ENCODE peak calls at places on chromosomes 11 and 22, in six cellular contexts. One of them, this sample, is unnamed. For H3K27me3, the result is how much of the 10 kb centered on the place peaks cover.

GRCh38 chr11:84865257-84865656 is 761.9 kb downstream of the DLG2 start:
- DNase-seq in psoas muscle: no peak
- DNase-seq in GM23248: peak
- DNase-seq in IMR-90: no peak
- DNase-seq in upper lobe of right lung: no peak
- DNase-seq in CD4-positive, CD25-positive, alpha-beta regulatory T cell: no peak
- DNase-seq in this sample: no peak

GRCh38 chr11:43376594-43376993 is 17.9 kb downstream of the TTC17 start:
- DNase-seq in upper lobe of right lung: no peak
- DNase-seq in IMR-90: peak
- DNase-seq in GM23248: peak
- DNase-seq in psoas muscle: no peak
- DNase-seq in CD4-positive, CD25-positive, alpha-beta regulatory T cell: no peak
- DNase-seq in this sample: no peak

GRCh38 chr22:37634505-37635002 is 4.9 kb upstream of the SH3BP1 start:
- DNase-seq in upper lobe of right lung: no peak
- DNase-seq in IMR-90: no peak
- DNase-seq in CD4-positive, CD25-positive, alpha-beta regulatory T cell: peak
- DNase-seq in GM23248: no peak
- DNase-seq in psoas muscle: no peak
- DNase-seq in this sample: no peak

GRCh38 chr11:127339376-127339775 is 338.8 kb upstream of the KIRREL3 start:
- DNase-seq in upper lobe of right lung: no peak
- DNase-seq in IMR-90: no peak
- DNase-seq in psoas muscle: no peak
- DNase-seq in CD4-positive, CD25-positive, alpha-beta regulatory T cell: no peak
- DNase-seq in GM23248: no peak
- DNase-seq in this sample: no peak

GRCh38 chr11:3164138-3164539 is 971 bp downstream of the OSBPL5 start:
- DNase-seq in psoas muscle: peak
- DNase-seq in CD4-positive, CD25-positive, alpha-beta regulatory T cell: no peak
- DNase-seq in IMR-90: no peak
- DNase-seq in upper lobe of right lung: no peak
- DNase-seq in GM23248: peak
- DNase-seq in this sample: no peak

GRCh38 chr22:29994941-29995340 is 85.3 kb upstream of the HORMAD2 start:
- DNase-seq in CD4-positive, CD25-positive, alpha-beta regulatory T cell: no peak
- DNase-seq in GM23248: peak
- DNase-seq in IMR-90: peak
- DNase-seq in psoas muscle: no peak
- DNase-seq in upper lobe of right lung: no peak
- DNase-seq in this sample: peak

GRCh38 chr22:19448076-19448607 is 631 bp upstream of the C22orf39 start:
- DNase-seq in GM23248: peak
- DNase-seq in upper lobe of right lung: no peak
- DNase-seq in CD4-positive, CD25-positive, alpha-beta regulatory T cell: no peak
- DNase-seq in IMR-90: peak
- DNase-seq in psoas muscle: no peak
- DNase-seq in this sample: peak

GRCh38 chr11:40384991-40385390 is 1074.5 kb downstream of the LRRC4C start:
- DNase-seq in IMR-90: peak
- DNase-seq in psoas muscle: no peak
- DNase-seq in CD4-positive, CD25-positive, alpha-beta regulatory T cell: no peak
- DNase-seq in GM23248: peak
- DNase-seq in upper lobe of right lung: no peak
- DNase-seq in this sample: no peak

GRCh38 chr11:72307439-72307838 is 63.5 kb upstream of the PHOX2A start:
- DNase-seq in GM23248: no peak
- DNase-seq in psoas muscle: no peak
- DNase-seq in CD4-positive, CD25-positive, alpha-beta regulatory T cell: no peak
- DNase-seq in upper lobe of right lung: no peak
- DNase-seq in IMR-90: no peak
- DNase-seq in this sample: no peak

GRCh38 chr22:31098633-31099110 is 8.7 kb downstream of the SELENOM start:
- DNase-seq in upper lobe of right lung: no peak
- DNase-seq in IMR-90: no peak
- DNase-seq in CD4-positive, CD25-positive, alpha-beta regulatory T cell: no peak
- DNase-seq in psoas muscle: no peak
- DNase-seq in GM23248: peak
- DNase-seq in this sample: peak

GRCh38 chr11:31977343-31977742 is 113.5 kb upstream of the RCN1 start:
- DNase-seq in IMR-90: no peak
- DNase-seq in CD4-positive, CD25-positive, alpha-beta regulatory T cell: no peak
- DNase-seq in GM23248: no peak
- DNase-seq in upper lobe of right lung: no peak
- DNase-seq in psoas muscle: no peak
- DNase-seq in this sample: no peak

GRCh38 chr11:117822031-117822521 is 2.5 kb downstream of the FXYD2 start:
- DNase-seq in IMR-90: no peak
- DNase-seq in upper lobe of right lung: peak
- DNase-seq in CD4-positive, CD25-positive, alpha-beta regulatory T cell: peak
- DNase-seq in psoas muscle: peak
- DNase-seq in GM23248: peak
- DNase-seq in this sample: no peak

GRCh38 chr11:108886608-108887007 is 221.7 kb downstream of the DDX10 start:
- DNase-seq in psoas muscle: no peak
- DNase-seq in IMR-90: peak
- DNase-seq in CD4-positive, CD25-positive, alpha-beta regulatory T cell: no peak
- DNase-seq in upper lobe of right lung: no peak
- DNase-seq in GM23248: peak
- DNase-seq in this sample: no peak

GRCh38 chr11:1220941-1221721 is 1.7 kb upstream of the MUC5B start:
- DNase-seq in GM23248: no peak
- DNase-seq in IMR-90: no peak
- DNase-seq in CD4-positive, CD25-positive, alpha-beta regulatory T cell: no peak
- DNase-seq in psoas muscle: peak
- DNase-seq in upper lobe of right lung: peak
- DNase-seq in this sample: peak

GRCh38 chr11:2107941-2108630 is 31.1 kb downstream of the IGF2 start:
- DNase-seq in CD4-positive, CD25-positive, alpha-beta regulatory T cell: no peak
- DNase-seq in GM23248: no peak
- DNase-seq in upper lobe of right lung: no peak
- DNase-seq in psoas muscle: no peak
- DNase-seq in IMR-90: no peak
- DNase-seq in this sample: no peak

GRCh38 chr11:14927146-14927545 is 35.1 kb upstream of the CYP2R1 start:
- DNase-seq in psoas muscle: no peak
- DNase-seq in CD4-positive, CD25-positive, alpha-beta regulatory T cell: no peak
- DNase-seq in GM23248: peak
- DNase-seq in upper lobe of right lung: no peak
- DNase-seq in IMR-90: peak
- DNase-seq in this sample: no peak

GRCh38 chr22:39301926-39302325 is 17.5 kb downstream of the RPL3 start:
- DNase-seq in upper lobe of right lung: no peak
- DNase-seq in GM23248: no peak
- DNase-seq in psoas muscle: no peak
- DNase-seq in CD4-positive, CD25-positive, alpha-beta regulatory T cell: no peak
- DNase-seq in IMR-90: no peak
- DNase-seq in this sample: no peak

GRCh38 chr22:30219049-30219448 is 27.5 kb downstream of the LIF start:
- DNase-seq in GM23248: no peak
- DNase-seq in IMR-90: no peak
- DNase-seq in psoas muscle: no peak
- DNase-seq in upper lobe of right lung: no peak
- DNase-seq in CD4-positive, CD25-positive, alpha-beta regulatory T cell: no peak
- DNase-seq in this sample: no peak

GRCh38 chr22:39246217-39246616 is 1.4 kb upstream of the PDGFB start:
- DNase-seq in psoas muscle: no peak
- DNase-seq in IMR-90: no peak
- DNase-seq in GM23248: no peak
- DNase-seq in upper lobe of right lung: no peak
- DNase-seq in CD4-positive, CD25-positive, alpha-beta regulatory T cell: no peak
- DNase-seq in this sample: no peak

GRCh38 chr11:31236052-31236652 is 133.4 kb downstream of the DCDC1 start:
- DNase-seq in upper lobe of right lung: no peak
- DNase-seq in GM23248: peak
- DNase-seq in psoas muscle: no peak
- DNase-seq in CD4-positive, CD25-positive, alpha-beta regulatory T cell: peak
- DNase-seq in IMR-90: no peak
- DNase-seq in this sample: no peak

GRCh38 chr11:126416542-126417090 is 61.1 kb downstream of the ST3GAL4 start:
- DNase-seq in psoas muscle: peak
- DNase-seq in upper lobe of right lung: peak
- DNase-seq in IMR-90: peak
- DNase-seq in CD4-positive, CD25-positive, alpha-beta regulatory T cell: peak
- DNase-seq in GM23248: peak
- DNase-seq in this sample: peak

GRCh38 chr22:44103735-44104134 is 77.0 kb upstream of the PARVG start:
- DNase-seq in psoas muscle: no peak
- DNase-seq in GM23248: no peak
- DNase-seq in CD4-positive, CD25-positive, alpha-beta regulatory T cell: no peak
- DNase-seq in IMR-90: no peak
- DNase-seq in upper lobe of right lung: no peak
- DNase-seq in this sample: no peak

GRCh38 chr22:45818130-45819085 is 146.8 kb downstream of the ATXN10 start:
- DNase-seq in CD4-positive, CD25-positive, alpha-beta regulatory T cell: no peak
- DNase-seq in GM23248: no peak
- DNase-seq in IMR-90: no peak
- DNase-seq in psoas muscle: no peak
- DNase-seq in upper lobe of right lung: no peak
- DNase-seq in this sample: no peak

GRCh38 chr11:69828276-69828970 is 9.2 kb upstream of the FGF3 start:
- DNase-seq in GM23248: no peak
- DNase-seq in psoas muscle: no peak
- DNase-seq in upper lobe of right lung: peak
- DNase-seq in CD4-positive, CD25-positive, alpha-beta regulatory T cell: no peak
- DNase-seq in IMR-90: no peak
- DNase-seq in this sample: peak
- H3K27ac ChIP-seq in GM23248: no peak
- H3K27ac ChIP-seq in psoas muscle: no peak
- H3K27ac ChIP-seq in upper lobe of right lung: no peak
- H3K27ac ChIP-seq in CD4-positive, CD25-positive, alpha-beta regulatory T cell: no peak
- H3K27ac ChIP-seq in IMR-90: no peak
- H3K27ac ChIP-seq in this sample: no peak

DNA sequence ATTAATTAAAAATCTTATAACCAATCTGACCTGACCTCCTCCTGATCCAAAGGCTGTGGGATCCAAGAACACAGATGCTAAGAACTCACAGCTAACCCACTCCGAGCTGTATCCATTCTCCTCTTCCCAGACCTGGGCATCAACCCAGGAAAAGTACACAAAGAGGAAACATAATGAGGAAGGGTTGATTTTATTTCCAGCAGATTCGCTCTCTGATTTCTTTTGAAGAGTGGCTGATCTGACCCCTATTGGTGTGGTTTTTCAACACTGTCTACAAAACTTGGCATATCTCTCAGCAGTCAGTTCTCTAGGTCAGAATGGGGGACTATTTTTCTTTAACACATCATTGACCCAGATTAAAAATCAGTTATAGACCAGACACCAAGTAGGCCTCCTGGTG is 201.9 kb upstream of the UBASH3B start:
- DNase-seq in IMR-90: no peak
- DNase-seq in GM23248: no peak
- DNase-seq in psoas muscle: no peak
- DNase-seq in CD4-positive, CD25-positive, alpha-beta regulatory T cell: no peak
- DNase-seq in upper lobe of right lung: no peak
- DNase-seq in this sample: no peak
- H3K27me3 ChIP-seq in IMR-90: under half
- H3K27me3 ChIP-seq in GM23248: under half
- H3K27me3 ChIP-seq in psoas muscle: under half
- H3K27me3 ChIP-seq in CD4-positive, CD25-positive, alpha-beta regulatory T cell: under half
- H3K27me3 ChIP-seq in upper lobe of right lung: under half
- H3K27me3 ChIP-seq in this sample: under half

DNA sequence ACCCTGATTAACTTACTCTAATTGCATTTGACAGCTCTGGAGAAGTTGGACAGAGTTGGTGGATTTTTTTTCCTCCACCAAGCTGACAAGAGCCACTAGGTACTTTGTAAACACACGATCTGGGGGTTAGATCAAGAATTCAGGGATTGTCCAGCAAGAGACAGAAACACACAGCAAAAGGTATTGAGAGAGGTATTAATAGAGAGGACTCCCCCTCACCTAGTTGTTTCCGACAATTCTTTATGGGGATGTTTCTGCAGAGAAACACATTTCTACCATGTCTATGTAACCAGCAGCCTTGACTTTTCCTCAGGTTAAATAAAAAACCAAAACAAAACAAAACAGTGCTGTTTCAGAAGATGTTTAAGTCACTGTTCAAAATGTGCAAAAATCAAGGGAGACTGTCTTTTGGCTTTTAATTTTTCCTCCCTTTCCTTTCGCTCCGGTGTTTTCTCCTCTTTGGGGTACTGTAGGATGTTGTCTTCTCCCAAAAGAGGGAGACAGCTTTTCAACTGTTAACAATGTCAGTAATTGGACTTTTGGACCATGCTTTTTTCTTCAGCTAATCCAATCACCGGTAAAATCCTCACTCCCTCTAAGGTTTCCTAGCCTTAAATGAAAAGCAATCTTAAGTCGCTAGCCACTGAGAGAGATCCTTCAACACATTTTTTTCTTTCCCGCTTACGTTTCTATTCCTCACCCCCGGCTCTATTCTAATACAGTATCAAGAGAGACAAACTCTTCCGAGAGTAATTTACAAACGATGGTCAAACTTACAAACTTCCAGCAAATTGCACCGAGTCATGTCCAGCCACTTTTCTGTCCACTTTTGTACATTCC is 644 bp downstream of the MAML2 start:
- DNase-seq in psoas muscle: no peak
- DNase-seq in CD4-positive, CD25-positive, alpha-beta regulatory T cell: peak
- DNase-seq in IMR-90: no peak
- DNase-seq in GM23248: peak
- DNase-seq in upper lobe of right lung: no peak
- DNase-seq in this sample: no peak
- H3K27ac ChIP-seq in psoas muscle: peak
- H3K27ac ChIP-seq in CD4-positive, CD25-positive, alpha-beta regulatory T cell: peak
- H3K27ac ChIP-seq in IMR-90: peak
- H3K27ac ChIP-seq in GM23248: peak
- H3K27ac ChIP-seq in upper lobe of right lung: peak
- H3K27ac ChIP-seq in this sample: peak

GRCh38 chr11:134564472-134565200 is 152.6 kb upstream of the B3GAT1 start:
- DNase-seq in upper lobe of right lung: no peak
- DNase-seq in IMR-90: no peak
- DNase-seq in CD4-positive, CD25-positive, alpha-beta regulatory T cell: no peak
- DNase-seq in GM23248: no peak
- DNase-seq in psoas muscle: no peak
- DNase-seq in this sample: peak

GRCh38 chr11:134562941-134563471 is 151.0 kb upstream of the B3GAT1 start:
- DNase-seq in GM23248: no peak
- DNase-seq in CD4-positive, CD25-positive, alpha-beta regulatory T cell: no peak
- DNase-seq in upper lobe of right lung: peak
- DNase-seq in psoas muscle: no peak
- DNase-seq in IMR-90: no peak
- DNase-seq in this sample: peak

GRCh38 chr11:134565343-134565891 is 153.4 kb upstream of the B3GAT1 start:
- DNase-seq in GM23248: no peak
- DNase-seq in psoas muscle: no peak
- DNase-seq in CD4-positive, CD25-positive, alpha-beta regulatory T cell: no peak
- DNase-seq in upper lobe of right lung: no peak
- DNase-seq in IMR-90: no peak
- DNase-seq in this sample: no peak

GRCh38 chr11:134569195-134569594 is 157.2 kb upstream of the B3GAT1 start:
- DNase-seq in psoas muscle: no peak
- DNase-seq in IMR-90: no peak
- DNase-seq in upper lobe of right lung: no peak
- DNase-seq in GM23248: no peak
- DNase-seq in CD4-positive, CD25-positive, alpha-beta regulatory T cell: no peak
- DNase-seq in this sample: no peak

GRCh38 chr11:134566311-134566710 is 154.3 kb upstream of the B3GAT1 start:
- DNase-seq in CD4-positive, CD25-positive, alpha-beta regulatory T cell: no peak
- DNase-seq in IMR-90: no peak
- DNase-seq in upper lobe of right lung: no peak
- DNase-seq in GM23248: no peak
- DNase-seq in psoas muscle: no peak
- DNase-seq in this sample: no peak
- H3K27me3 ChIP-seq in CD4-positive, CD25-positive, alpha-beta regulatory T cell: under half
- H3K27me3 ChIP-seq in IMR-90: under half
- H3K27me3 ChIP-seq in upper lobe of right lung: under half
- H3K27me3 ChIP-seq in GM23248: under half
- H3K27me3 ChIP-seq in psoas muscle: under half
- H3K27me3 ChIP-seq in this sample: under half

This sample was measured in colonic mucosa.